ENCODE peak calls at places on chromosomes 7 and 10, in six cellular contexts. Q is sigmoid colon; N is HCT116; S is HFF-Myc; V is fibroblast of pulmonary artery; E is CD8-positive, alpha-beta T cell. B is an unnamed sample.

GRCh38 chr7:153638821-153639435 is 413.3 kb upstream of the DPP6 start:
- DNase-seq in N (no peak), Q (no peak), S (no peak), E (no peak), V (no peak), B (no peak)

GRCh38 chr10:126705951-126706565 is 35.6 kb upstream of the C10orf90 start:
- DNase-seq in Q (no peak), N (no peak), E (no peak), S (no peak), V (no peak), B (no peak)

GRCh38 chr7:2490306-2490705 is 14.1 kb upstream of the GRIFIN start:
- DNase-seq in S (no peak), Q (no peak), V (no peak), E (no peak), N (no peak), B (no peak)

GRCh38 chr7:43834463-43835251 is 34.7 kb downstream of the MRPS24 start:
- DNase-seq in S (no peak), N (no peak), V (peak; percentile 8), Q (no peak), E (peak; percentile 14), B (no peak)

GRCh38 chr10:17989908-17990767 is 38.4 kb downstream of the SLC39A12 start:
- DNase-seq in Q (no peak), N (peak; percentile 56), S (peak; percentile 61), V (peak; percentile 63), E (no peak), B (no peak)

GRCh38 chr10:111504376-111504775 is 427.5 kb downstream of the ADRA2A start:
- DNase-seq in E (no peak), N (no peak), S (no peak), Q (no peak), V (no peak), B (no peak)

GRCh38 chr7:97732567-97733275 is 835 bp downstream of the TAC1 start:
- DNase-seq in V (no peak), N (no peak), E (no peak), S (no peak), Q (no peak), B (no peak)

GRCh38 chr10:79070611-79071534 is 2.1 kb downstream of the ZMIZ1 start:
- DNase-seq in Q (peak; percentile 98), V (peak; percentile 94), S (no peak), E (no peak), N (no peak), B (peak; percentile 53)

GRCh38 chr7:54725255-54725654 is 33.8 kb downstream of the SEC61G start:
- DNase-seq in V (no peak), Q (no peak), N (no peak), E (no peak), S (no peak), B (no peak)

GRCh38 chr7:100598425-100598824 is 3.7 kb upstream of the PCOLCE start:
- DNase-seq in E (no peak), S (no peak), Q (no peak), N (no peak), V (no peak), B (no peak)

GRCh38 chr7:27204851-27205322 is 5.0 kb upstream of the HOXA13 start:
- DNase-seq in S (no peak), E (no peak), Q (no peak), V (no peak), N (no peak), B (no peak)

GRCh38 chr10:130740166-130740565 is 571.4 kb downstream of the TCERG1L start:
- DNase-seq in N (no peak), V (no peak), E (no peak), S (no peak), Q (no peak), B (no peak)

GRCh38 chr7:149802966-149803365 is 29.6 kb upstream of the ZNF467 start:
- DNase-seq in E (no peak), Q (no peak), S (no peak), V (no peak), N (no peak), B (no peak)

GRCh38 chr7:149803551-149804074 is 30.2 kb upstream of the ZNF467 start:
- DNase-seq in S (no peak), E (no peak), N (no peak), Q (no peak), V (no peak), B (no peak)

GRCh38 chr7:149800169-149800555 is 26.8 kb upstream of the ZNF467 start:
- DNase-seq in V (no peak), Q (no peak), N (no peak), S (no peak), E (no peak), B (no peak)

GRCh38 chr7:149801002-149801566 is 27.7 kb upstream of the ZNF467 start:
- DNase-seq in V (no peak), N (no peak), Q (no peak), E (no peak), S (no peak), B (no peak)

DNA sequence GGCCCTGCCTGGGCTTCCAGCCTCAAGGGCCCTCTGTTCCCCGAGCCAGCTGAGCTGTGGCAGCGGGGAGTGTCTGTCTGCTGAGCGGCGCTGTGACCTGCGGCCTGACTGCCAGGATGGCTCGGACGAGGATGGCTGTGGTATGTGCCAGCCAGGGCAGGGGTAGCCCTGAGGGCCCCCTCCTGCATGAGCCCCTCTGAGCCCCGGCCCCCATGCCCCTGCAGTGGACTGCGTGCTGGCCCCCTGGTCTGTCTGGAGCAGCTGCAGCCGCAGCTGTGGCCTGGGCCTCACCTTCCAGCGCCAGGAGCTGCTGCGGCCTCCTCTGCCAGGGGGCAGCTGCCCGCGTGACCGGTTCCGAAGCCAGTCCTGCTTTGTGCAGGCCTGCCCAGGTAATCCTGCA is 28.4 kb upstream of the ZNF467 start:
- DNase-seq in Q (no peak), V (no peak), E (no peak), S (no peak), N (no peak), B (no peak)
- TF ChIP-seq CTCF in Q (no peak), V (no peak), E (no peak), S (no peak), N (no peak), B (no peak)

GRCh38 chr10:3684891-3685290 is 100.1 kb downstream of the KLF6 start:
- DNase-seq in V (no peak), N (no peak), E (no peak), Q (no peak), S (no peak), B (no peak)

GRCh38 chr10:3683560-3683959 is 101.4 kb downstream of the KLF6 start:
- DNase-seq in E (no peak), Q (no peak), S (no peak), N (no peak), V (no peak), B (no peak)

GRCh38 chr10:3680186-3680585 is 104.8 kb downstream of the KLF6 start:
- DNase-seq in E (no peak), Q (no peak), S (no peak), V (no peak), N (no peak), B (no peak)

GRCh38 chr10:3682745-3683144 is 102.3 kb downstream of the KLF6 start:
- DNase-seq in S (no peak), V (no peak), N (no peak), E (no peak), Q (no peak), B (no peak)

GRCh38 chr10:3681642-3682554 is 103.1 kb downstream of the KLF6 start:
- DNase-seq in V (no peak), S (no peak), Q (no peak), E (no peak), N (no peak), B (no peak)
- TF ChIP-seq CTCF in V (no peak), S (no peak), Q (no peak), E (no peak), N (no peak), B (no peak)

GRCh38 chr7:52920977-52921376 is 114.5 kb upstream of the POM121L12 start:
- DNase-seq in E (no peak), V (no peak), N (no peak), Q (no peak), S (no peak), B (no peak)

DNA sequence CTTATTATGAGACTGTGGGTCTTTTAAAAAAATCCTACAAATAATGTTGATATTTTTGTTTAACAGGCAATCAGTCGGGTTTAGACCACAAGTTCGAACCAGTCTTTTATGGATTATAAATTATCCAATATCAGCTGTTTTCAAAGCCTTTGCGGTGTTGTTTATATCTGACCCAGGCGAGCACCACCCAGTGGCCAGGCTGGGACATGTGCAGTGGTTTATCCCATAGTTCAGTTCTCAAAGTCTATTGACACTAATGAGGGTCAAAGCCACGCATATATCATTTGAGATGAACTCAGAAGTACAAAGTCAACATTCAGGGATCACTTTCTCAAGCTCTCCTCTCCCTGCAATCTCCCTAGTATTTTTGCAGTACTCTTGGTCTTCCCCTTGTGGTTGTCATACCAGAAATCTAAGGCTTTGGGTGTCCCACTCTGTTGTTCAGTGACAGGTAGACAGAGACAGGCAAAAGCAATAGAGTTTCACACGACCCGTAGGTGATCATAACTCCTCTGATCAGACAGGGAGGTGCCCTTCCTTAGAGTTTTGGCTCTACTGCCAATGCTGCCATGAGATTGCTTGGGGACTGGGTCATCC is 117.4 kb upstream of the POM121L12 start:
- DNase-seq in V (no peak), N (no peak), Q (no peak), E (no peak), S (no peak), B (no peak)
- TF ChIP-seq CTCF in V (no peak), N (no peak), Q (no peak), E (no peak), S (no peak), B (no peak)

GRCh38 chr10:81874878-81875679 is at the start of gene NRG3:
- DNase-seq in E (no peak), S (no peak), N (no peak), V (no peak), Q (no peak), B (no peak)

GRCh38 chr10:81872206-81872605 is 2.8 kb upstream of the NRG3 start:
- DNase-seq in Q (no peak), E (no peak), V (peak; percentile 30), S (no peak), N (no peak), B (no peak)

GRCh38 chr10:81875680-81876252 is 772 bp downstream of the NRG3 start:
- DNase-seq in N (no peak), E (no peak), Q (no peak), S (no peak), V (no peak), B (no peak)

GRCh38 chr10:81873231-81873931 is 1.6 kb upstream of the NRG3 start:
- DNase-seq in S (no peak), V (no peak), N (no peak), Q (no peak), E (no peak), B (no peak)

DNA sequence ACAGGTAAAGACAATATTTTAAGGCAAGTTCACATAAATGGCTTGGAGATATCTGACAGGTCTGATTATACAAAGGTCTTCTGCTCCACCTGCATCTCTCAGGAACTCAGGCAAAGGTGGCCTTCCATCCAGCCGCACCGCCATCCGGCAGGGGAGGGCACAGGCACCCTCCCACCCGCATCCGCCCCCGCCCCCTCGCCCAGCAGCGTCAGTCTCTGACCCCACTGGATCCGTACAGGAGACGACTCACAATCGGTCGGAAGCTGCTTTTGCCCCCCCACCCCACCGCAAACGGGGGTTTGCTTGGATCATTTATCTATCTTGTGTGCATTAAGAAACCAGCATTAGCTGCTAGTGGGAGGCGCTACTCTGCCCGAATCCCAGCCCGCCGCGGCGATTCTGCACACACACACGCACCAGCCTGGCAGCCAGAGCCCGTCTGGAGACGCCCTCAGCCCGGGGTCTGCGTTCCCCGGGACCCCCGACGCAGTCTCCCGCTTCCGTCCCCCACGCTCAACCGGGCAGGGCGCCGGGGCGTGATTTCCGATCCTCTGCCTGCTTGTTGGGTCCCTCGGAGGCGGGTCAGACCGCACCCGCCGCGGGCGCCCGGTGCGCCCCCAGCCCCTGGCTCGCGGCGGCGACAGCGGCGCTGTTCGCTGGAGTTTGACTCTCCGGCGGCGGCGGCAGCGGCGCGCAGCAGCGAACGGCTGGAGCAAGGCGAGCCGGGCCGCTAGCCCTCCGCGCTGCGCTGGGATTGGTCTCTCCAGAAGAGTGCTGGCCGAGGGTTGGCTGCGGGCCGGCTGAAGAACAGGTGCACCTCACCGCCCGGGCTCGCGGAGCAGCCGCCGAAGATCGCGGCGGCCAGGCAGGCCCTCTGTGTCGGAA is 820 bp upstream of the NRG3 start:
- DNase-seq in Q (peak; percentile 68), V (peak; percentile 73), N (no peak), E (no peak), S (no peak), B (no peak)
- TF ChIP-seq CTCF in Q (no peak), V (no peak), N (no peak), E (no peak), S (no peak), B (no peak)